ENCODE peak calls at places on chromosomes 12 and 14, in four cellular contexts. F is ovary, M is left ventricle myocardium inferior, E is gastrocnemius medialis. W is an unnamed sample.

GRCh38 chr14:100896369-100897060 is 7.0 kb downstream of the RTL1 start:
- DNase-seq in M (no peak), E (no peak), F (no peak), W (no peak)

GRCh38 chr12:58919271-58920101 is 818 bp downstream of the LRIG3 start:
- DNase-seq in M (no peak), F (peak; percentile 63), E (peak; percentile 20), W (no peak)

GRCh38 chr14:92039073-92039719 is 663 bp downstream of the TRIP11 start:
- DNase-seq in F (no peak), E (peak; percentile 46), M (no peak), W (no peak)

GRCh38 chr12:103028881-103029280 is 71.4 kb downstream of the ASCL1 start:
- DNase-seq in M (no peak), E (no peak), F (no peak), W (no peak)

GRCh38 chr12:108734200-108734906 is 3.0 kb upstream of the CORO1C start:
- DNase-seq in E (no peak), M (no peak), F (no peak), W (no peak)

GRCh38 chr12:130829391-130830245 is 9.4 kb downstream of the STX2 start:
- DNase-seq in F (no peak), E (no peak), M (no peak), W (no peak)

GRCh38 chr14:30419037-30419436 is 139.9 kb upstream of the G2E3 start:
- DNase-seq in M (no peak), F (no peak), E (no peak), W (no peak)

GRCh38 chr14:81478446-81478845 is 55.2 kb downstream of the SEL1L start:
- DNase-seq in F (no peak), E (peak; percentile 55), M (no peak), W (no peak)

DNA sequence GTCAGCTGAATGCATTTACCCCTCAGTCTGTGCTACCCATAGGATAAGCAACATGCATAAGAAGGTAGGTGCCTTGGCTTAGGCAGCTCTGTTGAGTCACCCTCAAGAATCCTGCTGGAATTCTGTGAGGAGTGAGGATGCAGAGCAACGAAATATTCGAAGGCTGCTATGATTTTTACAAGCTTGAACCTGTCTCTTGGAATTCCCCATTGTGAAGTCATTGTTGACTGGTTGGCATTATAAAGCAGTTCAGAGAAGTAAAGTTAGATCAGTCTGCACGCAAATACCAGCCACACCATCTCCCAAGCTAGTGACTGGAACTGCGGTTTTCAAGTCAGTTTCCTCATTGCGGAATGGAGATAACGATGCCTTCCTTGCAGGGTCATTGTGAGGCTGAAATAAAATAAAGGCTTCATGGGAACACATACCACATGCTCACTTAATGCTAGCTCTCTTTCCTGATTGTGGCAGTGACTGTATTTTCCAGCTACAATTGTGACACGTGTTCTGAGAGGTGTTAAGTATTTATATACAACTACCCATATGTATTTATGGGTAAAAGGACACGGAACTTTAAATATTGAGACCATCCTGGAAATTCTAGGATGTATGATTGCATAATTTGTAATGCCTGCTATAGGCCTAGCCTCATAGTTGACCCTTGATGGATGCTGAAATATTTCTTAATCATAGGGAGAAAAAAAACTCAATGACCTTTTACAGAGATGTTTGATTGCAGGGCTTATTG is 96.7 kb downstream of the ETV6 start:
- DNase-seq in M (no peak), E (no peak), F (no peak), W (no peak)
- H3K4me1 ChIP-seq in M (peaks cover 27% of the 10 kb centered on the region), E (peaks cover 10% of the 10 kb centered on the region), F (no peaks in the 10 kb centered on the region), W (peaks cover 16% of the 10 kb centered on the region)

GRCh38 chr14:61369097-61369496 is 47.7 kb downstream of the PRKCH start:
- DNase-seq in F (no peak), M (no peak), E (no peak), W (no peak)

GRCh38 chr14:61368061-61368710 is 46.8 kb downstream of the PRKCH start:
- DNase-seq in F (no peak), E (no peak), M (no peak), W (no peak)

GRCh38 chr14:61362072-61362750 is 40.8 kb downstream of the PRKCH start:
- DNase-seq in E (no peak), F (no peak), M (no peak), W (no peak)

GRCh38 chr14:61364243-61364642 is 42.9 kb downstream of the PRKCH start:
- DNase-seq in E (no peak), F (no peak), M (no peak), W (no peak)

GRCh38 chr14:61365667-61366194 is 44.4 kb downstream of the PRKCH start:
- DNase-seq in M (no peak), E (no peak), F (no peak), W (no peak)
- H3K4me1 ChIP-seq in M (peaks cover 48% of the 10 kb centered on the region), E (peaks cover 18% of the 10 kb centered on the region), F (peaks cover 3% of the 10 kb centered on the region), W (peaks cover 35% of the 10 kb centered on the region)

DNA sequence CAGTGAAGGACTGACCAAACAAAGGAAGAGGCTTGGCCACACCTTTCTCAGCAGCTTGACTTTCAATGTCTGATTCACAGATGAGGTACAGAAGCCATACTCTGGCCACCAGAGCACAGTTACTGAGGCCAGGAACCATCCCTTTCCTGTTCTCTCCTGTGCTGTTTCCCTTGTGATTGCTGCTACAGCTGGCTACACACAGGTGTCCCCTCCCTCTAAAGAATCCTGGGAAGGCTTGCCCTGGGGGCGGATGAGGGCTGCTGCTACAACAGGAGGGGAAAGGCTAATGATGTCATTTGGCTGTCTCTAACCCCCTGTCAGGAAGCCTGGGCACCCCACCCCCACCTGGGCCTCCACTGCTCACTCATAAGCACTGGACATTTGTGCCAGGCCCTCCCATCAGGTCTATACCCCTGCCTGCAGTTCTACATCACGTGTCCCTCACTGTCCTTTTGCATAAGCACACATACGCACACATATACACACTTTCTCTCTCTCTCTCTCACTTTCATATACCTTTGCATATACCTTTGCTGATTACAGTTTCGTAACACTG is 41.3 kb downstream of the PRPF40B start:
- DNase-seq in M (no peak), F (no peak), E (no peak), W (peak; percentile 49)
- H3K4me1 ChIP-seq in M (peaks cover 83% of the 10 kb centered on the region), F (peaks cover 19% of the 10 kb centered on the region), E (peaks cover 55% of the 10 kb centered on the region), W (peaks cover 85% of the 10 kb centered on the region)

GRCh38 chr14:76720382-76720813 is 40.9 kb upstream of the VASH1 start:
- DNase-seq in F (peak; percentile 70), M (peak; percentile 92), E (peak; percentile 67), W (peak; percentile 89)
- H3K4me1 ChIP-seq in F (peaks cover 4% of the 10 kb centered on the region), M (peaks cover 85% of the 10 kb centered on the region), E (peaks cover 23% of the 10 kb centered on the region), W (peaks cover 66% of the 10 kb centered on the region)

GRCh38 chr14:105530446-105531087 is 4.2 kb downstream of the TMEM121 start:
- DNase-seq in M (no peak), F (no peak), E (no peak), W (no peak)

GRCh38 chr14:105528859-105529505 is 2.6 kb downstream of the TMEM121 start:
- DNase-seq in F (no peak), E (no peak), M (no peak), W (no peak)

GRCh38 chr14:105531088-105531957 is 4.9 kb downstream of the TMEM121 start:
- DNase-seq in M (no peak), F (no peak), E (no peak), W (no peak)

GRCh38 chr14:105528197-105528858 is 1.9 kb downstream of the TMEM121 start:
- DNase-seq in M (peak; percentile 79), F (peak; percentile 80), E (peak; percentile 49), W (peak; percentile 82)

DNA sequence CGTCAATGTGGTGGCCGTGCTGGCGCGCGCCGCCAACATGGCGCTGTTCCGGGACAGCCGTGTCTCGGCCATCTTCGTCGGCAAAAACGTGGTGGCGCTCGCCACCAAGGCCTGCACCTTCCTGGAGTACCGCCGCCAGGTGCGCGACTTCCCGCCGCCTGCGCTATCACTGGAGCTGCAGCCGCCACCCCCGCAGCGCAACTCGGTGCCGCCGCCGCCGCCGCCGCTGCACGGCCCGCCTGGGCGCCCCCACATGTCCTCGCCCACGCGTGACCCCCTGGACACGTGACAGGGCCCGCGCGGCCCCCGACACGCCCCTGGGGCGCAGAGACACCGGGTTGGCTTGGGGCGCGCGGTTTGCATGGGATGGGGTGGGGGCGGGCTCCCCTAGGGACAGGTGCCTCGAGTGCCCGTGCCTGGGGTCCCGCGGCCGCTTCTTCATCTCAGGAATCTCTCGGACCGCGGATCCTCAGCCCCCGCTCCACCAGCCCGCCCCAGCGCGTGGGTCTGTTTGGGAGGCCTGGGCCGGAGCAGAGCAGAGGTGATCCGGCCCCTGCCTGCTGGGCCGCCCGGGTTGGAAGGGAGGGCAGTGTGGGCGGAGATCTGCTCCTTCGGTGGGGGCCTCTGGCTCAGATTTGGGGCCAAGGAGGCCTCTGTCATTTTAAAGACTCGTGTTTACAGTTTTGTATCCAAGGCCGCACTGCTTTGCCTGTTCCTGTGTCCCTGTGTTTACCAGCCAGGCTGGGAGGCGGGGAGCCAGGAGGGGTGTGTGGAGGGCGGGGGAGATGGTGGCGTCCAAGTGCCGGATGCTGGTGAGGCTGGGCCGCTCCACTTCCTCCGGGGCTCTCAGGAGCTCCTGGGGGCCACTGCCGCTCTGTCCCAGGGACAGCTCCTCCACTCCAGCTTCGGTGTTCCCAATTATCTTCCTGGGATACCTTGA is 3.4 kb downstream of the TMEM121 start:
- DNase-seq in M (no peak), E (no peak), F (peak; percentile 52), W (peak; percentile 51)
- H3K4me1 ChIP-seq in M (peaks cover 41% of the 10 kb centered on the region), E (peaks cover 11% of the 10 kb centered on the region), F (peaks cover 10% of the 10 kb centered on the region), W (peaks cover 13% of the 10 kb centered on the region)

GRCh38 chr12:80257920-80258319 is 158.6 kb downstream of the OTOGL start:
- DNase-seq in F (no peak), E (no peak), M (no peak), W (no peak)
- H3K4me1 ChIP-seq in F (no peaks in the 10 kb centered on the region), E (no peaks in the 10 kb centered on the region), M (no peaks in the 10 kb centered on the region), W (no peaks in the 10 kb centered on the region)

DNA sequence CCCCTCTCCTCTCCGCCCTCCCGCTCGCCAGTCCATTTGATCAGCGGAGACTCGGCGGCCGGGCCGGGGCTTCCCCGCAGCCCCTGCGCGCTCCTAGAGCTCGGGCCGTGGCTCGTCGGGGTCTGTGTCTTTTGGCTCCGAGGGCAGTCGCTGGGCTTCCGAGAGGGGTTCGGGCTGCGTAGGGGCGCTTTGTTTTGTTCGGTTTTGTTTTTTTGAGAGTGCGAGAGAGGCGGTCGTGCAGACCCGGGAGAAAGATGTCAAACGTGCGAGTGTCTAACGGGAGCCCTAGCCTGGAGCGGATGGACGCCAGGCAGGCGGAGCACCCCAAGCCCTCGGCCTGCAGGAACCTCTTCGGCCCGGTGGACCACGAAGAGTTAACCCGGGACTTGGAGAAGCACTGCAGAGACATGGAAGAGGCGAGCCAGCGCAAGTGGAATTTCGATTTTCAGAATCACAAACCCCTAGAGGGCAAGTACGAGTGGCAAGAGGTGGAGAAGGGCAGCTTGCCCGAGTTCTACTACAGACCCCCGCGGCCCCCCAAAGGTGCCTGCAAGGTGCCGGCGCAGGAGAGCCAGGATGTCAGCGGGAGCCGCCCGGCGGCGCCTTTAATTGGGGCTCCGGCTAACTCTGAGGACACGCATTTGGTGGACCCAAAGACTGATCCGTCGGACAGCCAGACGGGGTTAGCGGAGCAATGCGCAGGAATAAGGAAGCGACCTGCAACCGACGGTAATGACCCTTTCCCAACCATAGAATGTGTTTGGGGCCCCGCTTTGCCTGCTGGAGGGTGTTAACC is 616 bp downstream of the CDKN1B start:
- DNase-seq in F (no peak), E (peak; percentile 27), M (peak; percentile 27), W (peak; percentile 54)
- H3K4me1 ChIP-seq in F (peaks cover 20% of the 10 kb centered on the region), E (peaks cover 56% of the 10 kb centered on the region), M (peaks cover 93% of the 10 kb centered on the region), W (peaks cover 28% of the 10 kb centered on the region)

DNA sequence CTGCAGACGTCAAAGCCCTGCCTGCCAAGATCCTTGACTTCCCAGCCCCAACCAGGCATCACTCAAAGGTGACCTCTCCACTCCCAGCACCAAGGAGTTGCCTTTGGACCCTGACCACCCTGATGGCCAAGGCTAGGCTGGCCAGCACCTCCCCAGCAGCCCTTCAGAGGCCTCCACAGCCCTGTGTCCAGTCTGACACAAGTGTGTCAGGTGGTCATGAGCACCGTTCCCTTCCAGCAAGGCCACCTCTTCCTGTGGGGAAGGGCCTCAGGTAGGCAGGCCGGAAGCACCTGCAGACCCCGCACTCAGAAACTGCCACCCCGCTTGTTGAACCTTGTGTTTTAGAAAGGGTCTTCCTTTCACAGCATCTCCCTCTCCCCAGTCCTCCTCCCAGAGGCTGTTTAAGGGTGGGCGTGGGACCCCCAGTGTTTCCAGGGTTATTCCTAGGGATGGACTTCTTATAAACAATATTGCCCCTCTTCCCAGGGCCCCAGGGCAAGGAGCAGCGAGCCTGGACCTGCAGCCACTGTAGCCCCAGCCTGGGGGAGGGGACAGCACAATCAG is 13.2 kb upstream of the INF2 start:
- DNase-seq in F (no peak), E (no peak), M (no peak), W (no peak)
- H3K4me1 ChIP-seq in F (peaks cover 12% of the 10 kb centered on the region), E (peaks cover 18% of the 10 kb centered on the region), M (peaks cover 48% of the 10 kb centered on the region), W (peaks cover 45% of the 10 kb centered on the region)

GRCh38 chr14:54730156-54730961 is 163.4 kb downstream of the SAMD4A start:
- DNase-seq in F (no peak), E (no peak), M (no peak), W (no peak)
- H3K4me1 ChIP-seq in F (no peaks in the 10 kb centered on the region), E (peaks cover 49% of the 10 kb centered on the region), M (peaks cover 83% of the 10 kb centered on the region), W (peaks cover 32% of the 10 kb centered on the region)